ENCODE peak calls at places on chromosomes 6 and 20, in four cellular contexts. T is neural progenitor cell, O is adrenal gland, D is pancreas. Q is an unnamed sample.

GRCh38 chr6:40912158-40912946 is 126.7 kb downstream of the UNC5CL start:
- DNase-seq in D (peak), T (peak), O (peak), Q (no peak)

GRCh38 chr6:166955121-166955864 is 1.1 kb downstream of the RNASET2 start:
- DNase-seq in T (peak), D (no peak), O (no peak), Q (peak)

GRCh38 chr20:43824699-43825402 is 89.8 kb upstream of the TOX2 start:
- DNase-seq in O (no peak), T (peak), D (no peak), Q (no peak)

GRCh38 chr6:95693108-95693507 is 115.8 kb downstream of the MANEA start:
- DNase-seq in D (no peak), O (no peak), T (peak), Q (no peak)

GRCh38 chr6:43150051-43150751 is 20.9 kb upstream of the SRF start:
- DNase-seq in T (no peak), O (no peak), D (peak), Q (no peak)

GRCh38 chr6:14117158-14118090 is at the start of gene CD83:
- DNase-seq in D (peak), T (peak), O (peak), Q (peak)

GRCh38 chr6:140541288-140541687 is 1166.8 kb upstream of the CITED2 start:
- DNase-seq in T (no peak), O (no peak), D (no peak), Q (no peak)

GRCh38 chr6:49497308-49497707 is 2.4 kb upstream of the GLYATL3 start:
- DNase-seq in T (no peak), D (no peak), O (no peak), Q (no peak)

GRCh38 chr20:51318058-51318960 is 224.2 kb downstream of the NFATC2 start:
- DNase-seq in O (peak), T (peak), D (peak), Q (peak)

GRCh38 chr6:125858427-125859320 is 67.9 kb downstream of the NCOA7 start:
- DNase-seq in T (peak), O (peak), D (peak), Q (no peak)

GRCh38 chr20:44028868-44029847 is 114.5 kb downstream of the TOX2 start:
- DNase-seq in D (no peak), T (no peak), O (no peak), Q (no peak)

GRCh38 chr20:62326559-62326958 is 23.8 kb downstream of the ADRM1 start:
- DNase-seq in D (no peak), O (no peak), T (no peak), Q (no peak)

GRCh38 chr20:15576401-15576800 is 996.8 kb downstream of the KIF16B start:
- DNase-seq in D (no peak), T (no peak), O (no peak), Q (no peak)

GRCh38 chr20:47749367-47749766 is 35.9 kb downstream of the SULF2 start:
- DNase-seq in D (no peak), T (no peak), O (no peak), Q (peak)

GRCh38 chr6:120202878-120203277 is 853.3 kb upstream of the MAN1A1 start:
- DNase-seq in T (no peak), D (no peak), O (no peak), Q (no peak)

GRCh38 chr6:1439349-1439748 is 50.0 kb downstream of the FOXF2 start:
- DNase-seq in D (no peak), O (no peak), T (no peak), Q (no peak)

GRCh38 chr6:140988780-140989179 is 1143.9 kb upstream of the GJE1 start:
- DNase-seq in O (no peak), D (no peak), T (no peak), Q (no peak)

GRCh38 chr6:6758915-6759654 is 170.6 kb downstream of the LY86 start:
- DNase-seq in D (peak), T (peak), O (peak), Q (no peak)

GRCh38 chr6:170433163-170434095 is 119.7 kb downstream of the PSMB1 start:
- DNase-seq in T (peak), D (no peak), O (no peak), Q (no peak)

GRCh38 chr6:123635567-123635966 is 1.2 kb downstream of the TRDN start:
- DNase-seq in D (no peak), T (no peak), O (no peak), Q (no peak)

GRCh38 chr20:1322511-1323245 is 6.3 kb downstream of the SDCBP2 start:
- DNase-seq in T (no peak), D (no peak), O (peak), Q (no peak)

GRCh38 chr20:38227578-38228360 is 32.8 kb downstream of the KIAA1755 start:
- DNase-seq in D (no peak), T (no peak), O (no peak), Q (no peak)

GRCh38 chr6:5697508-5697907 is 309.2 kb downstream of the NRN1 start:
- DNase-seq in D (no peak), O (no peak), T (no peak), Q (no peak)

GRCh38 chr6:17741507-17741906 is 34.8 kb upstream of the NUP153 start:
- DNase-seq in T (no peak), D (no peak), O (no peak), Q (no peak)

DNA sequence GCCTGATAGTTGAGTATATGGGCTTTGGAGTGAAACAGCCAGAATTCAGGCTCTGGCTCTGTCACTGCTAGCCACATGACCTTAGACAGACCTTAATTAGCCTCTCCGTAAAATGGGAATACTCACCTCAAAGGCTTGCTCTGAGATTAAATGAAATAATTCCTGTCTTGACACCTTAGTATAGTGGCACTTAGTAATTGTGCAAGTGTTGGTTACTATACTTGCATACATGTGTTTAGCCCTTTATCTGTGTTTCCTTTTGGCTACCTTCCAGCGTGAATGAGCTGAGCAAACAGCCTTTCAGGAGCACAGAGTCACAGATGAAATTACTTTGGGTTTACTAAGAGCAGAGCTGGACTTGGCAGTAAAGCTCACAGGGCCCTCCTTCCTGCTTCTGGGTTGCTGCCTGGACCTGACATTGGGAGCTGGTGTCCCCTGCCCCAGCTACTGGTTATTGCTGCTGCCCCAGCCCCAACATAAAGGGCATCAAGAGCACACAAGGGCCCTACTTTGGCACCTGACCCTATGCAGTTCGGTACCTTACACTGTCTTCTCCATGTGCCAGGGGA is 32.8 kb downstream of the CD164 start:
- DNase-seq in T (no peak), D (peak), O (no peak), Q (no peak)
- H3K27ac ChIP-seq in T (no peak), D (peak), O (no peak), Q (peak)

DNA sequence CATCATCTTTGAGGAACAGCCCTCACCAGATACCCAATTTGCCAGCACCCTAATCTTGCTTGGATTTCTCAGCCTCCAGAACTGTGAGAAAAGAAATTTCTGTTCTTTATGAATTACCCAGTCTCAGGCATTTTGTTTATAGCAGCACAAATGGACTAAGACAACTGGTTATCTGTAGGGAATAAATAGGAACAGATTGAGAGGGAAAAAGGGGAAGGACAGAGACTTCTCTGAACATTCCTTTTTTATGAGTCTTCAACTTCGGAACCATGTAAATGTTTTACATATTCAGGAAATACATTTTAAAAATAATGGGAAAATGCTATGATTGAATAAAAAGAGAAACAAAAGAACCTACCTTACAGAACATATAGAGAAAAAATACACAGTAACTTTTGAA is 20.9 kb downstream of the KCTD20 start:
- DNase-seq in O (no peak), D (no peak), T (no peak), Q (no peak)
- H3K27ac ChIP-seq in O (no peak), D (no peak), T (no peak), Q (no peak)

GRCh38 chr20:21941941-21942805 is 236.7 kb downstream of the PAX1 start:
- DNase-seq in D (no peak), O (no peak), T (no peak), Q (no peak)

GRCh38 chr20:21944227-21944626 is 238.8 kb downstream of the PAX1 start:
- DNase-seq in O (no peak), D (no peak), T (no peak), Q (no peak)
- H3K27ac ChIP-seq in O (no peak), D (no peak), T (no peak), Q (no peak)

GRCh38 chr6:158006331-158006730 is 24.7 kb downstream of the SYNJ2 start:
- DNase-seq in T (no peak), O (no peak), D (no peak), Q (no peak)
- H3K27ac ChIP-seq in T (no peak), O (no peak), D (no peak), Q (no peak)

DNA sequence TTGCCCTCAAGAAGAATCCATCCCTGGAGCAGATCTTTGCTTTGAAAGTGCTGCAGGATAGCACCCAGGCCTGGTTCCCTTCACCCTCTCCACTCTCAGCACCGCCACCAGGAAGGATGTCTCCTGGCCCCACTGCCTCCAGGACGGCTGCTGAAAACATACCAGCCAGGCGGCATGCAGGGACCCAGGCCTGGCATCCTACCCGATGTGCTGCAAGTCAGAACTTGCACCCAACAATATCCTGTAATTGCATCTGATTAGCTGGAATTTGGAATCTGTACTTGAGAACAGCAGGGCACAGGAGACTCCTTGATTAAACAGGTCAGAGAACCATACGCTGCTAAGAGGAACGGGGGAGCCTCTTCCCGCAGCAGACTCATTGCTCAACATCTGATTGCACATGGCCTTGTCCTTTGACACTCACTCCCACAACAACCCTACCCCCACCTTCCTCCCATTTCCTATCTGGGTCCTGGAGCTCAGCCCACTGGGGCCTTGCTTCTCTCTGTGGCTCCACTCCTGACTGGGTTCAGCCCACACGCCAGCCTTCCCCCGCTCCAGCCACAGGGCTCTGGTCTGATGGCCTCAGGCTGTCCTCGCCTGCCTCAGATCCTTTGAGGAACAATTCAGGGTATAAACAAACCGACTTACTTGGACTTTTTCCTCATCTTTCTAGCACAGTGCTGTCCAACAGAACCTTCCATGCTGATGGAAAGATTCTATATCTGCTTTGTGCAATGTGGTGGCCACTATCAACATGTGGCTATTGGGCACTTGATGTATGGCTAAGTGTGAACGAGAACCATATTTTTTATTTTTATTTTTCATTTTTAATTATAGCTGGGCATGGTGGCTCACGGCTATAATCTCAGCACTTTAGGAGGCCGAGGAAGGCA is 78.0 kb downstream of the FGD2 start:
- DNase-seq in T (no peak), O (peak), D (peak), Q (peak)
- H3K27ac ChIP-seq in T (no peak), O (peak), D (peak), Q (peak)

DNA sequence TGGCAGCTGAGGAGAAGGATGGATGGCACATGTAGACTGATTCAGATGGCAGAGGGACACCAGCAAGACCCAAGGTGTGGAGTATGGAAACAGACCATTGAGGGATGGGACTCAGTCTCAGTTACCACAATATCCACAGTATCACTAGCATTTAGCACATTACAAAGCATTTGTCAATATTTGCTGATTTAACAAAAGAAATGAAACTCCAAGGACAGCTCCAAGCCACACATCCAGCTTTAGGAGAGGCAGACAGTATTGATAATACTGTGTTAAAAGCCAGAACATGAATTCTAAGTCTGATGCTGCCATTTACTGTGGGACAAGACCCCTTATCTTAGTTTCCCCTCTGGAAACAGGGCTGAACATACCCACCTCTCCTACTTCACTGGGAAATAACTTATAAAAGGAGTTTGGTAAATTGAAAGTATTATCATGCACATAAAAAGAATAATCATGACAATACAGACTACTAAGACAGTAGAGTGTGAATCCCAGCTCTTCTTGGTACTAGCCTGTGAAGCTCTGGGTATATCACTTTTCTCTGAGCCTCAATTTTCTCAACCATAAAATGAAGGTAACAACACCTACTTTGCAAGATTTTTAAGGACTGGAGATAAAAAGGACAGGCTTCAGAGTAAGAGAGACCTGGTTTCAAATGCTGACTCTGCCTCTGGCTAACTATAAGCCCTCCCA is 11.1 kb downstream of the BCL2L1 start:
- DNase-seq in T (no peak), O (no peak), D (no peak), Q (no peak)
- H3K27ac ChIP-seq in T (no peak), O (peak), D (peak), Q (peak)

GRCh38 chr6:31270788-31271640 is 878 bp downstream of the HLA-C start:
- DNase-seq in T (peak), D (peak), O (peak), Q (peak)

GRCh38 chr6:31272431-31272830 is 539 bp upstream of the HLA-C start:
- DNase-seq in T (peak), O (peak), D (no peak), Q (no peak)

GRCh38 chr6:31267504-31268371 is 4.2 kb downstream of the HLA-C start:
- DNase-seq in O (no peak), T (no peak), D (no peak), Q (no peak)

GRCh38 chr6:31271641-31272357 is at the start of gene HLA-C:
- DNase-seq in T (peak), O (peak), D (peak), Q (peak)

DNA sequence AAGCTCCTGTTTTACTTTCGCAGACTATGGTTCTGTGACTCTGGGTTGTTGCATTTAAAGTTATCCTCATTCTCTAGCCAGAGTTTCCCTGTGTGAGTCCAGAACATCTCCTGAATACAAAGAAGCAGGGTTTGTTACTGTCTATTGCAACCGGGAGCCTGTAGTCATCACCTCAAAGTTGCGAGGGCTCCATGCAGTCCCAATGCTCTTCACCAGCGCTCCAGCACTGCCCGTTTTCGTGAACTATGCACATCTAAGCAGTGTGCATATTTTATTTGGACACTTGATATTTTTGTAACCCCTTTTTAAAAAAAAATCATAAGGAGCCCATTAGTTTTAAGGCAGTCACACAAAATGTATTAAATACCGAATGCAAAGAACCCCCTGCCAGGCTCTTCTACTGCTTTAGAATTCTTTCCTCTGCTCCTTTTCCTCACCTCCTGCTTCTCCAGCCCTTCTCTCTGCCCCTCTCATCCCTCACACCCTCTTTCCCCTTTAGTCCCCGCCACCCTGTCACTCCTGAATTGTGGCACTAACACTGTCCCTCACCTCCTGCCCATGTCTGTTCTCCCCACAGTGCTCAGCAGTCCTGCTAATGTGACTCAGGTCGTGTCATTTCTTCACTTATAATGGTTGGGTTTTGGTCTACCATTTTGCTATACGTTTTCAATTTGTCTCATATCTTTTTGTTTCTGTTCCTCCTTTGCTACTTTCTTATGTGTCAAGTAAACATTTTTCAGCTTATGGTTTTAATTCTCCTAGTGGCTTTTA is 1.1 kb upstream of the HLA-C start:
- DNase-seq in O (no peak), D (no peak), T (peak), Q (no peak)
- H3K27ac ChIP-seq in O (peak), D (peak), T (no peak), Q (peak)

GRCh38 chr20:5080384-5080877 is 39.3 kb downstream of the PCNA start:
- DNase-seq in T (no peak), D (no peak), O (peak), Q (peak)
- H3K27ac ChIP-seq in T (no peak), D (peak), O (peak), Q (peak)

GRCh38 chr20:63951398-63952209 is 4.6 kb downstream of the UCKL1 start:
- DNase-seq in O (peak), D (no peak), T (no peak), Q (peak)
- H3K27ac ChIP-seq in O (peak), D (no peak), T (no peak), Q (peak)

DNA sequence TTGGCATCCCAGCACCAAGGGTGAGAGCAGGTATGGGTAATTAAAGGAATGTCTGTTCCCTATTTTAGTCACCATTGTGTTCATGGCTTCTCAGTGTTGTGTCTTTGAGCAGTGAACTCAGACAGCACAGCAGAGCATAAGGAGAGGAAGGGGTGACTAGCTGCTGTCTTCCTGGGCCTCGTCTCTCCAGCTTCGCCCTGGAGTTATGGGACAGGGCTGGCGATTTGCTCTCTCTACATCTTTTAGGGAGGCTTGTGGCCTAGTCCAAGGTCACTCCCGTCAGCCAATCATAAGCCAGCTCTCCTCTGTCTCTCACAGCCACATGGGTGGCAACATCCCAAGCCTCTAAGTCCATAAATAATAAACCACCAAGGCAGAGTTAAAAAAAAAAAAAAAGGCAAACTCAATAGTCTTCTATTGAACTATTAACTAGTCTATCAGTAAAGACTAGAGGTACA is 7.3 kb downstream of the CST3 start:
- DNase-seq in O (no peak), D (no peak), T (no peak), Q (no peak)
- H3K27ac ChIP-seq in O (no peak), D (no peak), T (no peak), Q (peak)

Q was measured in left ventricle myocardium inferior.